ENCODE peak calls at places on chromosomes 5 and 9, in seven cellular contexts. C, R, Y, L, P, G and T are unnamed samples.

GRCh38 chr9:93005876-93006275 is 52.6 kb upstream of the SUSD3 start:
- DNase-seq in C (no peak), R (no peak), Y (no peak), L (no peak), P (no peak), G (no peak), T (no peak)

GRCh38 chr9:100111235-100111634 is 12.2 kb downstream of the INVS start:
- DNase-seq in C (no peak), R (no peak), Y (peak), L (no peak), P (no peak), G (no peak), T (no peak)

GRCh38 chr9:27537027-27537435 is 7.4 kb upstream of the MOB3B start:
- DNase-seq in C (no peak), R (no peak), Y (no peak), L (no peak), P (no peak), G (no peak), T (peak)

GRCh38 chr9:87567988-87568800 is 70.5 kb downstream of the DAPK1 start:
- DNase-seq in C (no peak), R (no peak), Y (no peak), L (no peak), P (no peak), G (no peak), T (peak)

GRCh38 chr5:88051148-88051547 is 217.5 kb downstream of the TMEM161B start:
- DNase-seq in C (no peak), R (no peak), Y (no peak), L (no peak), P (no peak), G (no peak), T (no peak)

GRCh38 chr9:137126786-137127185 is 12.2 kb upstream of the GRIN1 start:
- DNase-seq in C (no peak), R (no peak), Y (no peak), L (no peak), P (no peak), G (no peak), T (no peak)

GRCh38 chr5:123771715-123772114 is 259.7 kb downstream of the CSNK1G3 start:
- DNase-seq in C (no peak), R (no peak), Y (no peak), L (no peak), P (no peak), G (no peak), T (no peak)

GRCh38 chr9:4583001-4583400 is 79.1 kb upstream of the PLPP6 start:
- DNase-seq in C (no peak), R (no peak), Y (no peak), L (no peak), P (no peak), G (no peak), T (no peak)

GRCh38 chr9:15047028-15047551 is 136.9 kb upstream of the FREM1 start:
- DNase-seq in C (no peak), R (no peak), Y (no peak), L (no peak), P (no peak), G (no peak), T (no peak)

GRCh38 chr9:132798817-132799790 is 79.0 kb downstream of the AK8 start:
- DNase-seq in C (no peak), R (no peak), Y (peak), L (peak), P (no peak), G (peak), T (peak)

GRCh38 chr9:89527084-89527483 is 29.2 kb upstream of the SEMA4D start:
- DNase-seq in C (no peak), R (no peak), Y (peak), L (peak), P (no peak), G (no peak), T (no peak)

GRCh38 chr5:157479166-157479565 is 19.2 kb downstream of the NIPAL4 start:
- DNase-seq in C (no peak), R (no peak), Y (no peak), L (no peak), P (no peak), G (no peak), T (no peak)

GRCh38 chr9:6495484-6495883 is 82.5 kb downstream of the UHRF2 start:
- DNase-seq in C (no peak), R (no peak), Y (no peak), L (no peak), P (no peak), G (no peak), T (no peak)

GRCh38 chr5:59222687-59223511 is 640.0 kb downstream of the RAB3C start:
- DNase-seq in C (no peak), R (no peak), Y (peak), L (no peak), P (no peak), G (peak), T (no peak)

GRCh38 chr5:130652178-130652577 is 512.9 kb downstream of the HINT1 start:
- DNase-seq in C (no peak), R (no peak), Y (no peak), L (no peak), P (peak), G (no peak), T (no peak)

GRCh38 chr9:93649610-93650261 is 73.4 kb downstream of the PHF2 start:
- DNase-seq in C (no peak), R (no peak), Y (no peak), L (no peak), P (no peak), G (no peak), T (no peak)

GRCh38 chr5:153783278-153783677 is 255.4 kb downstream of the FAM114A2 start:
- DNase-seq in C (no peak), R (no peak), Y (no peak), L (no peak), P (no peak), G (no peak), T (no peak)

GRCh38 chr5:149757956-149758355 is 27.8 kb downstream of the PPARGC1B start:
- DNase-seq in C (no peak), R (no peak), Y (no peak), L (no peak), P (no peak), G (no peak), T (no peak)

GRCh38 chr9:114449236-114449635 is 56.0 kb downstream of the WHRN start:
- DNase-seq in C (no peak), R (no peak), Y (no peak), L (peak), P (no peak), G (no peak), T (no peak)

GRCh38 chr5:180598316-180598701 is 7.0 kb upstream of the SCGB3A1 start:
- DNase-seq in C (no peak), R (no peak), Y (no peak), L (no peak), P (no peak), G (no peak), T (no peak)

GRCh38 chr5:107542428-107542827 is 128.3 kb downstream of the EFNA5 start:
- DNase-seq in C (no peak), R (no peak), Y (no peak), L (peak), P (no peak), G (no peak), T (no peak)

GRCh38 chr5:32362527-32362926 is 49.8 kb upstream of the MTMR12 start:
- DNase-seq in C (no peak), R (no peak), Y (no peak), L (no peak), P (no peak), G (no peak), T (no peak)

GRCh38 chr5:33985447-33985846 is 954 bp upstream of the SLC45A2 start:
- DNase-seq in C (no peak), R (no peak), Y (no peak), L (no peak), P (no peak), G (no peak), T (no peak)

GRCh38 chr5:71778678-71779276 is 59.7 kb downstream of the CARTPT start:
- DNase-seq in C (no peak), R (no peak), Y (no peak), L (no peak), P (no peak), G (no peak), T (peak)

GRCh38 chr9:99027414-99027813 is 77.5 kb upstream of the TGFBR1 start:
- DNase-seq in C (no peak), R (no peak), Y (no peak), L (no peak), P (no peak), G (no peak), T (no peak)

GRCh38 chr5:176535655-176536131 is 1.5 kb downstream of the RNF44 start:
- DNase-seq in C (no peak), R (no peak), Y (no peak), L (peak), P (no peak), G (peak), T (peak)

GRCh38 chr5:138438724-138439536 is at the start of gene REEP2:
- DNase-seq in C (peak), R (peak), Y (peak), L (peak), P (peak), G (peak), T (peak)

GRCh38 chr5:101045689-101046088 is 142.6 kb upstream of the ST8SIA4 start:
- DNase-seq in C (no peak), R (no peak), Y (peak), L (peak), P (no peak), G (no peak), T (no peak)

GRCh38 chr9:37425298-37425752 is 2.8 kb downstream of the GRHPR start:
- DNase-seq in C (no peak), R (no peak), Y (peak), L (no peak), P (no peak), G (no peak), T (no peak)

GRCh38 chr9:136439550-136440408 is at the start of gene INPP5E:
- DNase-seq in C (peak), R (peak), Y (peak), L (peak), P (peak), G (peak), T (peak)

GRCh38 chr5:54470677-54471076 is 15.2 kb downstream of the HSPB3 start:
- DNase-seq in C (no peak), R (no peak), Y (no peak), L (no peak), P (no peak), G (peak), T (no peak)

GRCh38 chr9:8400378-8400777 is 600.8 kb upstream of the DMAC1 start:
- DNase-seq in C (no peak), R (no peak), Y (no peak), L (no peak), P (no peak), G (no peak), T (no peak)

GRCh38 chr5:42944989-42945388 is 95.1 kb downstream of the ANXA2R start:
- DNase-seq in C (no peak), R (no peak), Y (peak), L (no peak), P (no peak), G (no peak), T (no peak)

GRCh38 chr5:74056789-74057164 is 430.8 kb downstream of the ARHGEF28 start:
- DNase-seq in C (no peak), R (no peak), Y (no peak), L (peak), P (no peak), G (no peak), T (no peak)

GRCh38 chr9:114834386-114834785 is 28.5 kb upstream of the TNFSF15 start:
- DNase-seq in C (no peak), R (no peak), Y (no peak), L (no peak), P (no peak), G (no peak), T (no peak)

GRCh38 chr9:93625000-93625399 is 48.6 kb downstream of the PHF2 start:
- DNase-seq in C (no peak), R (no peak), Y (no peak), L (no peak), P (no peak), G (no peak), T (no peak)

GRCh38 chr9:7536310-7536939 is 263.2 kb downstream of the DMAC1 start:
- DNase-seq in C (no peak), R (no peak), Y (peak), L (peak), P (peak), G (peak), T (peak)

GRCh38 chr9:120915854-120916495 is 10.6 kb downstream of the TRAF1 start:
- DNase-seq in C (no peak), R (peak), Y (peak), L (no peak), P (peak), G (no peak), T (no peak)

GRCh38 chr9:106745457-106745856 is 117.5 kb upstream of the ZNF462 start:
- DNase-seq in C (no peak), R (no peak), Y (no peak), L (no peak), P (no peak), G (no peak), T (no peak)